ENCODE peak calls at places on chromosomes 13 and 19, in ten cellular contexts. X is cardiac fibroblast; E is upper lobe of right lung; V is CD4-positive, alpha-beta memory T cell; Y is lower leg skin; L is coronary artery; W is tibial nerve; D is psoas muscle; H is aorta; U is GM12865. C is an unnamed sample.

GRCh38 chr19:56170261-56170660 is 5.5 kb upstream of the GALP start:
- DNase-seq in X (no peak), E (peak; percentile 89), V (no peak), Y (no peak), L (no peak), W (no peak), D (peak; percentile 32), H (no peak), U (no peak), C (no peak)

GRCh38 chr19:41960973-41961372 is 1.9 kb upstream of the RABAC1 start:
- DNase-seq in X (no peak), E (no peak), V (no peak), Y (no peak), L (no peak), W (no peak), D (no peak), H (no peak), U (no peak), C (no peak)

GRCh38 chr19:44573647-44574046 is 39.7 kb upstream of the IGSF23 start:
- DNase-seq in X (peak; percentile 31), E (no peak), V (no peak), Y (no peak), L (no peak), W (no peak), D (no peak), H (no peak), U (no peak), C (no peak)

GRCh38 chr13:56558698-56559320 is 581.9 kb upstream of the PRR20A start:
- DNase-seq in X (no peak), E (no peak), V (no peak), Y (no peak), L (no peak), W (no peak), D (no peak), H (no peak), U (no peak), C (no peak)

GRCh38 chr13:75364131-75364713 is 117.7 kb downstream of the TBC1D4 start:
- DNase-seq in X (no peak), E (no peak), V (no peak), Y (no peak), L (no peak), W (no peak), D (no peak), H (no peak), U (no peak), C (no peak)

GRCh38 chr19:21474671-21475181 is 30.7 kb upstream of the ZNF429 start:
- DNase-seq in X (peak; percentile 48), E (peak; percentile 85), V (peak; percentile 71), Y (no peak), L (peak; percentile 81), W (peak; percentile 37), D (peak; percentile 66), H (peak; percentile 92), U (peak; percentile 10), C (peak; percentile 84)

GRCh38 chr13:25738342-25738771 is 313.5 kb downstream of the SHISA2 start:
- DNase-seq in X (peak; percentile 61), E (no peak), V (no peak), Y (no peak), L (no peak), W (no peak), D (no peak), H (no peak), U (no peak), C (no peak)

GRCh38 chr13:26067601-26068000 is 15.8 kb upstream of the SHISA2 start:
- DNase-seq in X (no peak), E (no peak), V (no peak), Y (no peak), L (no peak), W (no peak), D (no peak), H (no peak), U (no peak), C (no peak)

GRCh38 chr13:28792992-28793391 is 27.1 kb upstream of the MTUS2 start:
- DNase-seq in X (peak; percentile 76), E (no peak), V (no peak), Y (no peak), L (no peak), W (no peak), D (no peak), H (no peak), U (no peak), C (no peak)

GRCh38 chr19:55118401-55118991 is 1.1 kb upstream of the PPP1R12C start:
- DNase-seq in X (peak; percentile 61), E (peak; percentile 77), V (no peak), Y (peak; percentile 55), L (no peak), W (no peak), D (peak; percentile 54), H (no peak), U (peak; percentile 41), C (peak; percentile 79)

GRCh38 chr19:17999685-18000479 is 8.1 kb upstream of the ARRDC2 start:
- DNase-seq in X (no peak), E (peak; percentile 63), V (no peak), Y (no peak), L (peak; percentile 77), W (no peak), D (no peak), H (no peak), U (no peak), C (peak; percentile 82)

GRCh38 chr19:18001837-18002345 is 6.1 kb upstream of the ARRDC2 start:
- DNase-seq in X (no peak), E (no peak), V (no peak), Y (no peak), L (no peak), W (no peak), D (no peak), H (no peak), U (no peak), C (no peak)

GRCh38 chr19:18000480-18000980 is 7.4 kb upstream of the ARRDC2 start:
- DNase-seq in X (no peak), E (no peak), V (no peak), Y (no peak), L (no peak), W (no peak), D (no peak), H (no peak), U (no peak), C (no peak)

GRCh38 chr19:18002347-18002850 is 5.6 kb upstream of the ARRDC2 start:
- DNase-seq in X (no peak), E (peak; percentile 80), V (no peak), Y (no peak), L (no peak), W (no peak), D (peak; percentile 45), H (no peak), U (peak; percentile 45), C (peak; percentile 89)

DNA sequence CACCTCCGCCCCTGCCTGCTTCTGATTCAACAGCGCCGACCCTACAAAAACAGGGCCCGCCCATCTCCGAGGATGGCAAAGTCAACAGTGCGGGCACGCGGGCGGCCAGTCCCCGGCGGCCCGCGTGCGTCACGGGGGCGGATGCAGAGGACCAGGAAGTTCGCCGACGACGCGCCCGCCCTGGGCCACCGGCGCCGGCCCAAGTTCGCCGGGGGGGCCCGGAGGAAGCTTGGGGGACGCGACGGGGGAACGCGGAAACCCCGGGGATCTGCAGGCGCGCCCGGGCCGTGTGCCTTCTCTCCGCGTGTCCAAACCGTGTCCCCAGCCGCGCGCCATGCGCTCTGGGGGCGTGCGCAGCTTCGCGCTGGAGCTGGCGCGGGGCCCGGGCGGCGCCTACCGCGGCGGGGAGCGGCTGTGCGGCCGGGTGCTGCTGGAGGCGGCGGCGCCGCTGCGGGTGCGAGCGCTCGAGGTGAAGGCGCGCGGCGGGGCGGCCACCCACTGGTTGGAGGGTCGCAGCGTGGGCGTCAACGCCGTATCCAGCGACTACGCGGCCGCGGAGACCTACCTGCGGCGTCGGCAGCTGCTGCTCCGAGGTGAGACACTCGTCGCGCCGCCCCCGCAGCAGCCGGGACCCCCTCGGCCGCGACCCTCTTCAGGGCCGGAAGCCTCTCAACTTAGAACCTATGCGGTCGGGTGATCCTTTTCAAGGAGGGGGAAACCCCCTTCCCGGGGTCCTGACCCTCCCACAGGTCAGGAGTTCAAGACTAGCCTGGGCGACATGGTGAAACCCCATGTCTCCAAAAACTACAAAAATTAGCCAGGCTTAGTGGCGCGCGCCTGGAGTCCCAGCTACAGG is 6.8 kb upstream of the ARRDC2 start:
- DNase-seq in X (peak; percentile 89), E (peak; percentile 96), V (peak; percentile 98), Y (peak; percentile 91), L (peak; percentile 99), W (peak; percentile 85), D (peak; percentile 92), H (peak; percentile 98), U (peak; percentile 90), C (peak; percentile 99)
- H3K4me3 ChIP-seq in X (peak overlapping the region; percentile 78), E (peak overlapping the region; percentile 90), V (peak overlapping the region; percentile 86), Y (peak overlapping the region; percentile 50), L (peak overlapping the region; percentile 95), W (peak overlapping the region; percentile 63), D (peak overlapping the region; percentile 73), H (peak overlapping the region; percentile 39), U (peak overlapping the region; percentile 88), C (peak overlapping the region; percentile 94)

DNA sequence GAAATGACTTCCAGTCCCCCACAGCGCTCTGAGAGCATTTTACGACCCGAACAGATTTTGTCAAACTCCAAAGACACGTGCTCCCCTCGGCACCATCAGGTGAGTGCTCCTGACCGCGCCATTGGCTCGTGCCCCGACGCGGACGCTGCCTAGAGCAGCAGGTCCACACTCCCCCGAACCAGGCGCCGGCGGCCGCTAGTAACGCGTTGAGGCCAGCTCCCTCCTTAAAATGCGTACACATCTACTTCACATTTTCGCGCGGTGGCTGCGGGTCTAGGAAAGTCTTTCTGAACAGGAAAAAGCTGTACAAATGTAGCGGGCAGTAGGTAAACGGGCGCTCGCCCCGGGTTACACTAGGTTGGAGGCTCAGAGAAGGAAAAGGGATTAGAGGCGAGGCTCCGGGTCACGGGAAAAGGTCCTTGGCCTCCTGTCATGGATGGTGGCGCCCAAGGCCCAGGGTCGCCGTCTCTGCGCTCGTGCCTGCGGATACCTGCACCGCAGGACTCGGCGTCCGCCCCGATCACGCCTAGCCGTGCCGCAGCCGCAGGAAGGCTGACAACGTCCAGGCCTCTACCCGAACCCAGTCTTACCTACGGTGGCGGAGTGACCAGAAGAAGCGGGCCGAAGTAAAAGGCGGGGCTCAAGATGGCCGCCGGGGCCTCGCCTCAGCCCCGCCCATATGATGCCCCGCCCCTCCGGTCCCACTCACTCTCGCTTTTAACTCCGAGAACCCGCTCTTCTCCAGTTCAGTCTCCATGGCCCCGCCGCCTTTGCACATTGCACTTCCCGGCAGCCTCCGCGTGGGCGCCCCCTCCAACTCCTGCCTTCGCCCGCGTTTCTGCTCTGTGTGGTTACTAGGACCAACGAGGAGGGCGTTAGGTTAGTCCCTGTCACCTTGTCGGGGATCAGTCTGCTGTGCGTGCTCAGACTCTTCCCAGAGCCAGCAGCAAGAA is at the start of gene ESD:
- DNase-seq in X (peak; percentile 93), E (peak; percentile 97), V (peak; percentile 91), Y (peak; percentile 91), L (peak; percentile 94), W (peak; percentile 94), D (peak; percentile 95), H (peak; percentile 99), U (peak; percentile 93), C (peak; percentile 97)
- H3K4me3 ChIP-seq in X (peak within 1 kb of the TSS; percentile 86), E (peak within 1 kb of the TSS; percentile 90), V (peak within 1 kb of the TSS; percentile 89), Y (peak within 1 kb of the TSS; percentile 74), L (peak within 1 kb of the TSS; percentile 88), W (peak within 1 kb of the TSS; percentile 78), D (peak within 1 kb of the TSS; percentile 96), H (peak within 1 kb of the TSS; percentile 57), U (peak within 1 kb of the TSS; percentile 73), C (peak within 1 kb of the TSS; percentile 79)

GRCh38 chr19:47012620-47013019 is 7.0 kb upstream of the NPAS1 start:
- DNase-seq in X (no peak), E (no peak), V (no peak), Y (no peak), L (no peak), W (no peak), D (no peak), H (no peak), U (no peak), C (no peak)
- H3K4me3 ChIP-seq in X (no peak overlapping the region), E (no peak overlapping the region), V (no peak overlapping the region), Y (no peak overlapping the region), L (no peak overlapping the region), W (no peak overlapping the region), D (no peak overlapping the region), H (no peak overlapping the region), U (no peak overlapping the region), C (no peak overlapping the region)

GRCh38 chr19:676343-677105 is at the start of gene FSTL3:
- DNase-seq in X (peak; percentile 47), E (no peak), V (peak; percentile 35), Y (no peak), L (no peak), W (peak; percentile 44), D (peak; percentile 58), H (peak; percentile 87), U (no peak), C (no peak)
- H3K4me3 ChIP-seq in X (peak within 1 kb of the TSS; percentile 79), E (peak within 1 kb of the TSS; percentile 61), V (no peak within 1 kb of the TSS), Y (peak within 1 kb of the TSS; percentile 44), L (peak within 1 kb of the TSS; percentile 86), W (peak within 1 kb of the TSS; percentile 50), D (peak within 1 kb of the TSS; percentile 60), H (peak within 1 kb of the TSS; percentile 70), U (no peak within 1 kb of the TSS), C (peak within 1 kb of the TSS; percentile 19)